ENCODE peak calls at places on chromosomes 3 and 15, in six cellular contexts. G is globus pallidus, W is HCT116, K is prostate gland, H is nephron progenitor cell, R is Calu3. M is an unnamed sample.

GRCh38 chr3:127988770-127989518 is 63.3 kb upstream of the SEC61A1 start:
- DNase-seq in W (peak; percentile 31), H (no peak), R (no peak), G (no peak), K (no peak), M (no peak)

GRCh38 chr15:85607842-85608241 is 186.9 kb downstream of the KLHL25 start:
- DNase-seq in G (no peak), K (no peak), H (no peak), W (peak; percentile 24), R (no peak), M (no peak)

GRCh38 chr3:155972885-155973584 is 102.6 kb downstream of the GMPS start:
- DNase-seq in W (no peak), G (no peak), K (no peak), H (peak; percentile 15), R (no peak), M (no peak)

GRCh38 chr3:156218353-156218744 is 98.0 kb downstream of the KCNAB1 start:
- DNase-seq in W (no peak), G (no peak), K (no peak), R (no peak), H (no peak), M (no peak)

GRCh38 chr15:90617668-90618097 is 88.0 kb downstream of the CRTC3 start:
- DNase-seq in W (no peak), R (no peak), G (no peak), K (no peak), H (no peak), M (no peak)

GRCh38 chr15:38038659-38039442 is 104.4 kb downstream of the TMCO5A start:
- DNase-seq in R (no peak), K (no peak), W (no peak), H (no peak), G (no peak), M (no peak)

GRCh38 chr15:90349072-90349471 is 3.0 kb upstream of the ZNF774 start:
- DNase-seq in R (no peak), K (no peak), H (no peak), W (no peak), G (no peak), M (no peak)

GRCh38 chr3:12759097-12759679 is at the start of gene TMEM40:
- DNase-seq in W (peak; percentile 80), R (peak; percentile 41), H (no peak), G (no peak), K (peak; percentile 76), M (no peak)

GRCh38 chr3:51538115-51538458 is 432 bp upstream of the RAD54L2 start:
- DNase-seq in H (peak; percentile 5), K (no peak), G (no peak), R (no peak), W (no peak), M (no peak)

GRCh38 chr3:52240886-52241244 is 1.9 kb upstream of the TWF2 start:
- DNase-seq in K (no peak), W (no peak), G (no peak), R (no peak), H (no peak), M (no peak)

GRCh38 chr3:124846189-124846588 is 41.0 kb downstream of the ITGB5 start:
- DNase-seq in K (no peak), G (no peak), R (no peak), H (no peak), W (no peak), M (no peak)

GRCh38 chr3:122794483-122794778 is 438 bp upstream of the SLC49A4 start:
- DNase-seq in K (no peak), G (no peak), H (no peak), W (no peak), R (no peak), M (no peak)

GRCh38 chr15:36361351-36361870 is 218.0 kb upstream of the CDIN1 start:
- DNase-seq in R (no peak), H (no peak), K (no peak), W (no peak), G (no peak), M (no peak)

GRCh38 chr15:58552505-58553364 is 120.9 kb downstream of the LIPC start:
- DNase-seq in R (no peak), W (no peak), H (no peak), K (no peak), G (no peak), M (no peak)

GRCh38 chr3:170469151-170470062 is 50.7 kb downstream of the CLDN11 start:
- DNase-seq in W (no peak), R (peak; percentile 40), H (peak; percentile 27), G (peak; percentile 54), K (peak; percentile 31), M (no peak)

GRCh38 chr3:117486709-117487394 is 777.3 kb downstream of the TUSC7 start:
- DNase-seq in G (peak; percentile 17), H (no peak), K (no peak), R (no peak), W (no peak), M (no peak)

GRCh38 chr3:87361271-87361670 is 84.9 kb upstream of the POU1F1 start:
- DNase-seq in R (no peak), K (no peak), W (no peak), G (no peak), H (no peak), M (no peak)

GRCh38 chr3:49357466-49358216 is 512 bp downstream of the GPX1 start:
- DNase-seq in H (peak; percentile 59), G (no peak), R (peak; percentile 40), K (peak; percentile 29), W (no peak), M (peak; percentile 52)

GRCh38 chr3:184619348-184619747 is 57.8 kb downstream of the EPHB3 start:
- DNase-seq in G (no peak), H (no peak), K (no peak), W (no peak), R (no peak), M (peak; percentile 44)

GRCh38 chr3:75192065-75192658 is 472.0 kb upstream of the FRG2C start:
- DNase-seq in G (peak; percentile 3), H (peak; percentile 65), K (peak; percentile 7), R (peak; percentile 59), W (peak; percentile 3), M (peak; percentile 57)

GRCh38 chr3:146250449-146251382 is at the start of gene PLSCR4:
- DNase-seq in W (peak; percentile 16), R (peak; percentile 77), G (peak; percentile 45), K (peak; percentile 54), H (peak; percentile 72), M (peak; percentile 72)

GRCh38 chr15:67089218-67090193 is 24.1 kb downstream of the SMAD3 start:
- DNase-seq in G (no peak), K (no peak), R (peak; percentile 71), H (no peak), W (no peak), M (peak; percentile 43)